ENCODE peak calls at places on chromosomes 5 and 9, in four cellular contexts. One of them, this sample, is unnamed.

GRCh38 chr9:4805519-4805918 is 12.8 kb downstream of the RCL1 start:
- DNase-seq in upper lobe of left lung: no peak
- DNase-seq in HL-60: no peak
- DNase-seq in GM23338: no peak
- DNase-seq in this sample: no peak

GRCh38 chr5:149143470-149143869 is 2.2 kb downstream of the ABLIM3 start:
- DNase-seq in upper lobe of left lung: no peak
- DNase-seq in HL-60: no peak
- DNase-seq in GM23338: no peak
- DNase-seq in this sample: no peak

GRCh38 chr5:88145603-88146467 is 122.8 kb downstream of the TMEM161B start:
- DNase-seq in upper lobe of left lung: no peak
- DNase-seq in HL-60: no peak
- DNase-seq in GM23338: peak
- DNase-seq in this sample: no peak

GRCh38 chr5:105274079-105274478 is 1711.5 kb upstream of the NUDT12 start:
- DNase-seq in upper lobe of left lung: no peak
- DNase-seq in HL-60: no peak
- DNase-seq in GM23338: no peak
- DNase-seq in this sample: no peak

GRCh38 chr5:156589859-156590216 is 260.3 kb upstream of the PPP1R2B start:
- DNase-seq in upper lobe of left lung: no peak
- DNase-seq in HL-60: no peak
- DNase-seq in GM23338: no peak
- DNase-seq in this sample: no peak

GRCh38 chr9:26193237-26193636 is 515.0 kb upstream of the TUSC1 start:
- DNase-seq in upper lobe of left lung: no peak
- DNase-seq in HL-60: no peak
- DNase-seq in GM23338: no peak
- DNase-seq in this sample: no peak

GRCh38 chr5:96844476-96844990 is 31.8 kb upstream of the ERAP2 start:
- DNase-seq in upper lobe of left lung: no peak
- DNase-seq in HL-60: no peak
- DNase-seq in GM23338: no peak
- DNase-seq in this sample: no peak

GRCh38 chr5:1786621-1787471 is 12.8 kb downstream of the MRPL36 start:
- DNase-seq in upper lobe of left lung: no peak
- DNase-seq in HL-60: no peak
- DNase-seq in GM23338: no peak
- DNase-seq in this sample: no peak

GRCh38 chr5:175836741-175837729 is 34.3 kb upstream of the CPLX2 start:
- DNase-seq in upper lobe of left lung: no peak
- DNase-seq in HL-60: no peak
- DNase-seq in GM23338: peak
- DNase-seq in this sample: peak

GRCh38 chr9:128249914-128250838 is 25.6 kb downstream of the GOLGA2 start:
- DNase-seq in upper lobe of left lung: peak
- DNase-seq in HL-60: peak
- DNase-seq in GM23338: peak
- DNase-seq in this sample: peak

GRCh38 chr9:136923881-136924280 is 20.7 kb downstream of the FBXW5 start:
- DNase-seq in upper lobe of left lung: peak
- DNase-seq in HL-60: no peak
- DNase-seq in GM23338: no peak
- DNase-seq in this sample: no peak

GRCh38 chr5:148145916-148146315 is 22.4 kb upstream of the SPINK14 start:
- DNase-seq in upper lobe of left lung: no peak
- DNase-seq in HL-60: no peak
- DNase-seq in GM23338: peak
- DNase-seq in this sample: no peak

GRCh38 chr5:26121343-26121742 is 917.0 kb downstream of the CDH9 start:
- DNase-seq in upper lobe of left lung: no peak
- DNase-seq in HL-60: no peak
- DNase-seq in GM23338: peak
- DNase-seq in this sample: no peak

GRCh38 chr9:128494108-128494742 is 10.3 kb upstream of the GLE1 start:
- DNase-seq in upper lobe of left lung: no peak
- DNase-seq in HL-60: peak
- DNase-seq in GM23338: no peak
- DNase-seq in this sample: peak

GRCh38 chr9:129007035-129007765 is 20.9 kb downstream of the SH3GLB2 start:
- DNase-seq in upper lobe of left lung: no peak
- DNase-seq in HL-60: no peak
- DNase-seq in GM23338: no peak
- DNase-seq in this sample: no peak

DNA sequence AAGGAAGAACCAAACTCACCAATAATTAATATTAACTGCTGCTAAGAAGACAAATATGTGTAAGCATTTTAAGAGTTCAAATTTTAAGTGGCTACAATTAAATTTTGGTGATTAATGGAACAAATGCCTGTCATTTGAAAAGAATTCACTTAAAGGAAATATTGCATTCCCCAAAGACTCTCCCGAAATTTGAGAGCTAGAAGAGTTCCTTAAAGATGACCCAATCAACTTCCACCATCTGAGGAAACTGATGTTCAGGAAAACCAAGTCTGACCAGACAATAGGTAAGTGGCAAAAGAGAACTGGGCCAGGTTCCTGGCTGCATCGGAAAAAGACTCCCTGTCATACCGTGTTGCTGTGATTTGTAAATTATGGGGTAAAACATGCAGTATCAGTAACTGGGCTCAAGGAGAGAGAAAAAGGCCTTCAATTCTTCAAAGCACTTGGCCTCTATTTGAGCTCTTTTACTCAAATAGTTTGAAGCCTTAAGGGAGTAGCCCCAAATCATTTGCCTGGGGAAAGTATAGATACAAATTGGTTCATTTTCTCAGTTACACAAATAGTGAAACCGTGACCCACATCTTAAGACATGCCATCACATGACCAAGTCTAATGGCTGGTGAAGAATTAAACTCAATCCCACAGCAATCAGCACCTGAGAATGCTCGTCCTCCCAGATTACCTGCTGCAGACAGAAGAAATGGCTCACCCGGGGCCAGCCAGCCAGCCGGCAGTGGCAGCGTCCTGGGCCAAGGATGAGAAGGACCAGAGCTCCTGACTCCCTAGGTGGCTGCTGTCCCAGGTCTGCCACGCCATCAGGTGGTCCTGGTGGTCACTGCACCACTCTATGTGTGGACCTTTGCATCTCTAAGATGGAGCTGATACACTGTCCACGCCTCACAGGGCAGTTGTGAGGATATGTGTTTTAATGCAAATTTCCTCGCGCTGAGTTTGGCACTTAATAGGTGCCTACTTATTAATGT is 162.9 kb downstream of the TTLL11 start:
- DNase-seq in upper lobe of left lung: peak
- DNase-seq in HL-60: no peak
- DNase-seq in GM23338: peak
- DNase-seq in this sample: peak
- TF ChIP-seq CTCF in upper lobe of left lung: no peak
- TF ChIP-seq CTCF in HL-60: no peak
- TF ChIP-seq CTCF in GM23338: peak
- TF ChIP-seq CTCF in this sample: peak

GRCh38 chr9:15158019-15158418 is 149.0 kb downstream of the TTC39B start:
- DNase-seq in upper lobe of left lung: no peak
- DNase-seq in HL-60: no peak
- DNase-seq in GM23338: no peak
- DNase-seq in this sample: no peak

GRCh38 chr9:15155323-15155722 is 151.7 kb downstream of the TTC39B start:
- DNase-seq in upper lobe of left lung: no peak
- DNase-seq in HL-60: no peak
- DNase-seq in GM23338: no peak
- DNase-seq in this sample: no peak

GRCh38 chr9:15154677-15155076 is 152.3 kb downstream of the TTC39B start:
- DNase-seq in upper lobe of left lung: no peak
- DNase-seq in HL-60: no peak
- DNase-seq in GM23338: no peak
- DNase-seq in this sample: no peak

GRCh38 chr9:15157371-15157770 is 149.6 kb downstream of the TTC39B start:
- DNase-seq in upper lobe of left lung: no peak
- DNase-seq in HL-60: no peak
- DNase-seq in GM23338: no peak
- DNase-seq in this sample: no peak

GRCh38 chr9:15155826-15156225 is 151.2 kb downstream of the TTC39B start:
- DNase-seq in upper lobe of left lung: no peak
- DNase-seq in HL-60: no peak
- DNase-seq in GM23338: no peak
- DNase-seq in this sample: no peak
- H3K27ac ChIP-seq in upper lobe of left lung: no peak
- H3K27ac ChIP-seq in HL-60: no peak
- H3K27ac ChIP-seq in GM23338: no peak
- H3K27ac ChIP-seq in this sample: no peak

GRCh38 chr9:12426198-12426864 is 266.9 kb upstream of the TYRP1 start:
- DNase-seq in upper lobe of left lung: no peak
- DNase-seq in HL-60: no peak
- DNase-seq in GM23338: peak
- DNase-seq in this sample: no peak
- TF ChIP-seq CTCF in upper lobe of left lung: no peak
- TF ChIP-seq CTCF in HL-60: no peak
- TF ChIP-seq CTCF in GM23338: peak
- TF ChIP-seq CTCF in this sample: peak

DNA sequence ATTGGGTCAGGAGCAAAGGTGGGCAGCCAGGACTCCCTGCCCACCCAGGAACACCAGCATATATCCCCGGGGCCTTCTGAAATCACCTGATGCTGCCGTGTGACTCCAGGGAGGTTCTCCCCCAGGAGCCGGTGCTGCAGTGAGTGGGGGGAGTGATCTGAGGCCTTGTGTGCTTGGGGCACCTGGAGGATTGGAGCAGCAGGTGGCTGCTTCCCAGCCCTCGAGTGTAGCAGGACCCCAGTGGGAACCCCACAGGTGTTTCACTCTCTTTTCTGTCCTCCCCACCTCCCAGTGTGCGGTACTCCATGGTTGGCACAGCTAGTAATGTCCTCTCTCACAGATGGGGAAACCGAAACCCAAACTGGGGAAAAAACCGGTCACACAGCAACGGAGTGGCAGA is 20.4 kb downstream of the NCS1 start:
- DNase-seq in upper lobe of left lung: no peak
- DNase-seq in HL-60: no peak
- DNase-seq in GM23338: no peak
- DNase-seq in this sample: no peak
- H3K27ac ChIP-seq in upper lobe of left lung: no peak
- H3K27ac ChIP-seq in HL-60: no peak
- H3K27ac ChIP-seq in GM23338: peak
- H3K27ac ChIP-seq in this sample: no peak

This sample was measured in WERI-Rb-1.